ENCODE peak calls at places on chromosomes 1 and 21, in eight cellular contexts. G is esophagus muscularis mucosa, I is choroid plexus epithelial cell, Q is right lobe of liver, T is OCI-LY7, Z is astrocyte, E is GM20000, R is Calu3. P is an unnamed sample.

GRCh38 chr1:201216395-201217085 is 25.9 kb downstream of the IGFN1 start:
- DNase-seq in E (no peak), T (no peak), G (no peak), I (no peak), R (no peak), Z (no peak), Q (peak), P (peak)

GRCh38 chr21:35394634-35395369 is 345.7 kb upstream of the RUNX1 start:
- DNase-seq in R (no peak), Q (no peak), E (no peak), T (no peak), G (no peak), I (peak), Z (peak), P (no peak)

GRCh38 chr1:109784551-109785252 is 21.0 kb upstream of the EPS8L3 start:
- DNase-seq in E (no peak), G (no peak), I (peak), R (no peak), Z (no peak), T (no peak), Q (peak), P (no peak)

GRCh38 chr1:201125019-201125418 is 2.0 kb downstream of the ASCL5 start:
- DNase-seq in G (no peak), T (no peak), I (no peak), E (no peak), R (no peak), Z (no peak), Q (no peak), P (no peak)

GRCh38 chr1:43274125-43274803 is 4.5 kb downstream of the TMEM125 start:
- DNase-seq in E (no peak), Z (peak), Q (peak), G (no peak), T (peak), R (no peak), I (peak), P (no peak)

GRCh38 chr1:4931486-4931885 is 277.1 kb downstream of the AJAP1 start:
- DNase-seq in R (no peak), Z (no peak), Q (no peak), T (no peak), E (no peak), I (no peak), G (no peak), P (no peak)

GRCh38 chr21:33125981-33126380 is 56.0 kb downstream of the OLIG1 start:
- DNase-seq in Z (no peak), G (no peak), R (no peak), T (no peak), I (no peak), E (no peak), Q (no peak), P (no peak)

GRCh38 chr1:246775531-246776385 is 51.5 kb downstream of the SCCPDH start:
- DNase-seq in Z (no peak), Q (no peak), G (no peak), E (no peak), T (no peak), R (no peak), I (no peak), P (no peak)

GRCh38 chr21:41783476-41784150 is 16.8 kb upstream of the RIPK4 start:
- DNase-seq in Z (peak), I (peak), T (no peak), Q (no peak), E (no peak), G (no peak), R (peak), P (no peak)

GRCh38 chr1:25140073-25140797 is 92.1 kb downstream of the SYF2 start:
- DNase-seq in Q (peak), I (peak), R (no peak), T (no peak), Z (no peak), E (peak), G (peak), P (peak)

GRCh38 chr1:29398431-29398830 is 162.1 kb downstream of the PTPRU start:
- DNase-seq in Z (peak), R (peak), I (no peak), E (no peak), G (peak), T (no peak), Q (no peak), P (peak)

GRCh38 chr21:33980276-33980916 is 64.8 kb upstream of the ATP5PO start:
- DNase-seq in E (no peak), I (peak), Q (peak), T (no peak), R (no peak), G (no peak), Z (no peak), P (no peak)

GRCh38 chr1:48049823-48050539 is 52.8 kb upstream of the TRABD2B start:
- DNase-seq in Z (no peak), T (no peak), E (no peak), Q (no peak), R (no peak), I (no peak), G (no peak), P (no peak)

GRCh38 chr1:41240806-41241747 is 1.0 kb downstream of the SCMH1 start:
- DNase-seq in I (peak), Z (peak), E (peak), G (no peak), Q (peak), T (peak), R (peak), P (peak)

GRCh38 chr1:29646161-29646775 is 409.9 kb downstream of the PTPRU start:
- DNase-seq in G (peak), E (no peak), T (no peak), Q (peak), R (no peak), Z (no peak), I (no peak), P (peak)

GRCh38 chr1:11784256-11784992 is 21.3 kb downstream of the MTHFR start:
- DNase-seq in I (no peak), E (no peak), Q (no peak), R (no peak), G (no peak), Z (no peak), T (peak), P (peak)

GRCh38 chr1:156848461-156849150 is 10.3 kb downstream of the INSRR start:
- DNase-seq in Q (no peak), T (no peak), G (no peak), Z (peak), E (no peak), I (no peak), R (no peak), P (no peak)

GRCh38 chr1:31764307-31765040 is at the start of gene ADGRB2:
- DNase-seq in Z (no peak), I (no peak), Q (no peak), G (no peak), R (peak), E (peak), T (peak), P (no peak)

GRCh38 chr1:29804181-29804899 is 568.0 kb downstream of the PTPRU start:
- DNase-seq in R (no peak), I (no peak), T (no peak), E (no peak), G (peak), Z (no peak), Q (no peak), P (peak)

GRCh38 chr1:187947359-187947758 is 1118.6 kb downstream of the PLA2G4A start:
- DNase-seq in Q (no peak), Z (no peak), G (no peak), E (no peak), R (no peak), T (no peak), I (no peak), P (no peak)

GRCh38 chr1:207007352-207008033 is 25.1 kb downstream of the C1orf116 start:
- DNase-seq in Q (no peak), Z (peak), R (peak), T (no peak), E (no peak), I (peak), G (no peak), P (no peak)

GRCh38 chr21:33022828-33023573 is 2.7 kb upstream of the OLIG2 start:
- DNase-seq in R (no peak), G (no peak), I (no peak), T (no peak), Z (no peak), E (peak), Q (peak), P (no peak)

GRCh38 chr1:86753700-86754099 is 49.3 kb downstream of the SH3GLB1 start:
- DNase-seq in E (no peak), G (no peak), I (peak), Q (no peak), Z (no peak), R (no peak), T (peak), P (no peak)

GRCh38 chr21:28227881-28228623 is 764.6 kb downstream of the LTN1 start:
- DNase-seq in Z (no peak), R (no peak), I (peak), Q (no peak), T (no peak), G (no peak), E (no peak), P (no peak)

GRCh38 chr1:63262148-63262770 is 60.1 kb upstream of the FOXD3 start:
- DNase-seq in E (no peak), Q (no peak), R (no peak), G (peak), T (no peak), Z (no peak), I (no peak), P (no peak)
- TF ChIP-seq CTCF in E (no peak), Q (no peak), R (no peak), G (no peak), T (no peak), Z (no peak), I (no peak), P (no peak)

DNA sequence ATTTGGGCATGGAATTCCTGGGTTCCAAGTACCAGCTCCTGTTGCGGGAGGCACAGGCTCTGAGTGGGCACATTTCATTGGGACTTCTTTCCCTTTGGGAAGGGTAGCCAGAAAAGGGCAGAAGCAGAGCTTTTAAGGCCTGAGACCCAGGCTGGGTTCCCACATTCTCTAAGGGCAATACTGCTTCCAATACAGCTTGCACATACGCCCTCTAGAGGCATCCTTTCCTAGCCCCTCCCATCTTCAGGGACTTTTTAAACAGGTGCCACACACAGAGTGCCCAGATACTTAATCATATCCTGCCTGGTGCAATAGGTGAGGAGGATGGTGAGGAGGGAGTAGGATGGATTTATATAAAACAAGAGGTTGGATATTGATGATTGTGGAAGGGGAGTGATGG is 5.7 kb downstream of the GPR88 start:
- DNase-seq in T (peak), E (peak), G (no peak), Z (no peak), I (no peak), R (peak), Q (no peak), P (no peak)
- TF ChIP-seq CTCF in T (peak), E (peak), G (no peak), Z (no peak), I (peak), R (no peak), Q (peak), P (peak)

DNA sequence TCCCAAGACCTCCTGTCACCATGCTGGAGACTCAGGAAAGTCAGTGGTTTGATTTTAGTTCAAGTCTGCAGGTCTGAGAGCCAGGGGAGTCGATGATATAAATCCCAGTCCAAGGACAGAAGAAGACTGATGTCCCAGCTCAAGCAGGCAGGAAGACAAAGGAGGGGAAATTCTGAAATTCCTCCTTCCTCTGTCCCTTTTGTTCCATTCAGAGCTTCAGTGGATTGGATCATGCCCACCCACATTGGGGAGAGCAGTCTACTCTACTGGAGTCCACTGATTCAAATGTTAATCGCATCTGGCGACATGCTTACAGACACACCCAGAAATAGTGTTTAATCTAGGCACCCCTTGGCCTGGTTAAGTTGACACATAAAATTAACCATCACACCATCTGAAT is 7.2 kb upstream of the ADAMTS1 start:
- DNase-seq in Q (no peak), G (no peak), R (no peak), E (no peak), T (no peak), Z (no peak), I (no peak), P (no peak)
- TF ChIP-seq CTCF in Q (no peak), G (no peak), R (no peak), E (no peak), T (no peak), Z (no peak), I (no peak), P (no peak)

GRCh38 chr1:16204634-16205332 is 7.7 kb downstream of the ARHGEF19 start:
- DNase-seq in E (no peak), Z (no peak), R (peak), G (no peak), Q (no peak), I (peak), T (peak), P (no peak)
- TF ChIP-seq CTCF in E (peak), Z (no peak), R (no peak), G (peak), Q (peak), I (peak), T (peak), P (peak)

GRCh38 chr1:85495556-85495955 is 30.6 kb upstream of the DDAH1 start:
- DNase-seq in T (no peak), R (peak), Z (peak), I (peak), G (no peak), E (no peak), Q (no peak), P (no peak)

GRCh38 chr1:85496881-85497582 is 32.1 kb upstream of the DDAH1 start:
- DNase-seq in I (peak), Z (peak), E (no peak), R (no peak), G (no peak), T (no peak), Q (no peak), P (no peak)

GRCh38 chr1:85490270-85490669 is 25.3 kb upstream of the DDAH1 start:
- DNase-seq in I (no peak), E (no peak), T (no peak), Q (no peak), Z (no peak), G (no peak), R (no peak), P (no peak)

GRCh38 chr1:85494074-85494956 is 29.4 kb upstream of the DDAH1 start:
- DNase-seq in T (no peak), G (no peak), Z (no peak), Q (no peak), R (no peak), I (no peak), E (no peak), P (no peak)

DNA sequence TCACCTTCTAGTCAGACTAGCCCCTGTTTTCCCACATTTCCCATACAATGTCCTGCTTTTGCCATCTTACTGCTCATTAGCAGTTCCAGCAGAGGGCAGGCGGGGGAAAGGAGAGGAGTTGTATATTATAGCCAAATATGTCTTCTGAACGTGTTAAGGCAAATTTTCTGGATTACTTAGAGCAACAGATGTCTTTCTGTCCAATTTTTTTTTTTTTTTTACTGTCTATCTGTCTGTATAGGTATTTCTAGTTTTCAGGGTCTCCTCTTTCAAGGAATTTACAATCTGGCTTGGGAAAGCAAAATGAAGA is 30.0 kb upstream of the DDAH1 start:
- DNase-seq in E (no peak), R (peak), I (peak), Z (peak), G (no peak), T (no peak), Q (no peak), P (no peak)
- TF ChIP-seq CTCF in E (no peak), R (no peak), I (peak), Z (no peak), G (peak), T (no peak), Q (no peak), P (peak)

GRCh38 chr1:1550087-1550486 is 9.7 kb upstream of the TMEM240 start:
- DNase-seq in T (no peak), R (no peak), Q (no peak), I (no peak), Z (no peak), E (no peak), G (no peak), P (no peak)

GRCh38 chr1:1548591-1548990 is 8.2 kb upstream of the TMEM240 start:
- DNase-seq in Z (no peak), I (no peak), R (no peak), Q (no peak), T (no peak), E (no peak), G (no peak), P (no peak)

GRCh38 chr1:1552263-1552639 is 11.8 kb upstream of the TMEM240 start:
- DNase-seq in E (no peak), Q (no peak), I (no peak), T (no peak), G (no peak), R (no peak), Z (no peak), P (no peak)

GRCh38 chr1:1551524-1552262 is 11.3 kb upstream of the TMEM240 start:
- DNase-seq in Q (no peak), R (no peak), I (no peak), E (no peak), Z (no peak), T (no peak), G (no peak), P (no peak)

DNA sequence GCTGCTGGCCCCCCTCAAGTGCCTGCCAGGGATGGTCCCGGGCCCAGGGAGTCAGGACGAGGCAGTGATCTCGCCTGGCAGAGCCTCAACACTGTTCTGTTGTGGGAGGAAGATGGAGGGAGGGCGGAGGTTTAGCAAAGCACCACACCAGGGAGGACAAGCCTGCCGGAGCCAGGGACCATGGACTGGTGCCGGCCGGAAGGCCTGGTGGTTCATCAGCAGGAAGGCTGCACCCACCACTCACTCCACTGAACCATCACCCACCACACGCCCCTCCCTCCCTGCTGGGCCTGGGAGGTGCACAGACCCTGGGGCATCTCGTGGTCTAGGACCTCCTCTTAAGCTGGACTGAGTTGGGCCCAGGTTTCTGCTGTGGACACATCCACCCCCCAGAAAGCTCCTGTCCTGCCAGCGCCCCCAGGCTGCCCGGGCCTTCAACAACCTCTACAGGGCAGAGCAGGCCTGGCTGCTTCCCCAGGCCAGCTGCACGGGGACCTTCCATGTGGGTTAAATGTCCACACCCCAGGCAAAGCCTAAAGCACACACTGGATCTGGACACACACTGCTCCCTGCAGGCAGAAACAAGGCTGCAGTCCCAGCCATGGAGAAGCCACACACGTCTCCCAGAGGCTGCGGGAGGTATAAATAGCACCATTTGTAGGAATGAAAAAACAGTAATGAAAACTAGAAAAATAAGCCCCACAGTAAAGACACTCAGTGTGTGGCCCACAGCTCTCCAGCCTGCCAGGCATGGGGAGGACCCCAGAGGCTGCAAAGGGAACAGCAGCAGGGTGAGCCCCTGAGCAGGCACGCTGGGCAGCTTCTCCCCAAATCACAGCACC is 10.4 kb upstream of the TMEM240 start:
- DNase-seq in R (no peak), G (no peak), Q (no peak), I (peak), T (no peak), Z (no peak), E (no peak), P (no peak)
- TF ChIP-seq CTCF in R (no peak), G (no peak), Q (peak), I (peak), T (peak), Z (peak), E (no peak), P (peak)

GRCh38 chr1:8317647-8318360 is at the start of gene SLC45A1:
- DNase-seq in E (peak), G (no peak), R (peak), Q (peak), I (peak), T (peak), Z (peak), P (no peak)
- TF ChIP-seq CTCF in E (no peak), G (no peak), R (no peak), Q (no peak), I (no peak), T (no peak), Z (no peak), P (no peak)

DNA sequence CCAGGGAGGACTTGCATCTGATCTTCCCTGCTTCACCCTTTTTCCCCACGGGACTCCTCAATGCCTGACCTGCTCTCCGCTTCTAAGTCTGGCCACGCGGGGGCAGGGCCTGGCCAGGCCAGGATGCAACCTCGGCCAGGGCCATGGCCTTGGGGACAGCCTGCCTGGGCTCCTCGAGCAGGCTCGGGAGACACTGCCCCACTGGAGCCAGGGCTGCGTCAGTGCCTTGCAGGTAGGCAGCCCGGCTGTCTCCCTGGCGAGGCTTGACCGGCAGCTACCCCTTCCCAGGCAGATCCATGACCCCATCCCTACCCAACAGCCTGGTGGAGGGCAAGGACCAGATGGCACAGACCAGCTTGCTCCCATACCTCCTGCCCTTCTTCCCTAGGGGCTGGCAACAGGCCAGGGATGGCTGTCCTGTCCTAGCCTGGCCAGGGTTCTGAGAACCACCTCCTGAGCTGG is 2.7 kb upstream of the PRDM16 start:
- DNase-seq in Z (no peak), Q (peak), E (no peak), G (no peak), R (no peak), T (no peak), I (no peak), P (no peak)
- TF ChIP-seq CTCF in Z (peak), Q (peak), E (no peak), G (no peak), R (no peak), T (no peak), I (no peak), P (no peak)